ENCODE peak calls at places on chromosomes 6 and 20, in nine cellular contexts. C, O, L, R, H, S, D, K and A are unnamed samples.

GRCh38 chr6:40393641-40394040 is 193.5 kb downstream of the LRFN2 start:
- DNase-seq in S (no peak), K (no peak), O (no peak), D (no peak), L (no peak), H (no peak), C (no peak), R (no peak), A (no peak)

GRCh38 chr20:56974499-56975250 is 291.8 kb downstream of the BMP7 start:
- DNase-seq in O (peak), S (no peak), C (no peak), L (peak), R (peak), H (peak), K (no peak), D (no peak), A (peak)

GRCh38 chr6:157768863-157769551 is 54.0 kb upstream of the SNX9 start:
- DNase-seq in S (no peak), D (no peak), L (no peak), K (no peak), R (no peak), C (no peak), O (no peak), H (no peak), A (no peak)

GRCh38 chr6:122484760-122485159 is 13.2 kb upstream of the SERINC1 start:
- DNase-seq in K (no peak), R (no peak), S (no peak), D (no peak), H (no peak), L (no peak), C (no peak), O (no peak), A (no peak)

GRCh38 chr6:102333736-102334135 is 940.2 kb downstream of the GRIK2 start:
- DNase-seq in C (no peak), L (no peak), K (no peak), H (no peak), D (no peak), R (no peak), S (no peak), O (no peak), A (no peak)

GRCh38 chr6:3041606-3042005 is 26.7 kb upstream of the RIPK1 start:
- DNase-seq in S (no peak), L (no peak), D (no peak), O (no peak), C (no peak), R (no peak), H (no peak), K (no peak), A (no peak)

GRCh38 chr6:55443238-55444134 is 116.2 kb downstream of the GFRAL start:
- DNase-seq in R (no peak), C (no peak), K (no peak), H (no peak), S (no peak), L (no peak), O (no peak), D (no peak), A (no peak)

GRCh38 chr6:81892911-81893310 is 140.4 kb upstream of the TENT5A start:
- DNase-seq in R (no peak), O (no peak), K (no peak), D (no peak), S (no peak), H (no peak), L (no peak), C (no peak), A (no peak)

GRCh38 chr6:13911337-13911736 is 13.4 kb upstream of the RNF182 start:
- DNase-seq in D (no peak), O (no peak), R (no peak), L (no peak), H (no peak), C (no peak), S (no peak), K (no peak), A (no peak)

GRCh38 chr6:168734523-168734922 is 293.5 kb downstream of the SMOC2 start:
- DNase-seq in R (no peak), O (no peak), C (no peak), L (no peak), D (no peak), S (peak), K (no peak), H (no peak), A (no peak)

GRCh38 chr6:150692604-150693003 is 92.9 kb downstream of the PLEKHG1 start:
- DNase-seq in K (no peak), R (no peak), L (no peak), D (no peak), S (no peak), O (no peak), H (no peak), C (no peak), A (no peak)

GRCh38 chr6:79650943-79651342 is 19.8 kb downstream of the SH3BGRL2 start:
- DNase-seq in K (no peak), R (no peak), O (no peak), L (no peak), D (no peak), H (no peak), S (no peak), C (no peak), A (no peak)

GRCh38 chr6:17589402-17590116 is 10.5 kb upstream of the FAM8A1 start:
- DNase-seq in L (peak), H (no peak), D (peak), S (no peak), K (no peak), C (no peak), O (peak), R (no peak), A (no peak)

GRCh38 chr6:2797564-2798014 is 32.4 kb downstream of the WRNIP1 start:
- DNase-seq in O (peak), H (no peak), S (no peak), D (no peak), L (no peak), K (no peak), C (no peak), R (no peak), A (no peak)

GRCh38 chr6:44431118-44431725 is 43.7 kb downstream of the CDC5L start:
- DNase-seq in S (peak), D (peak), K (no peak), R (peak), O (peak), C (no peak), L (peak), H (peak), A (peak)

GRCh38 chr6:34520645-34521462 is 35.3 kb downstream of the SPDEF start:
- DNase-seq in R (no peak), L (no peak), D (no peak), C (no peak), S (no peak), O (no peak), K (peak), H (no peak), A (no peak)

GRCh38 chr20:19396466-19397081 is 184.1 kb downstream of the SLC24A3 start:
- DNase-seq in S (no peak), L (no peak), K (no peak), C (no peak), R (no peak), D (no peak), H (no peak), O (no peak), A (no peak)

GRCh38 chr20:597560-597959 is 12.5 kb downstream of the TCF15 start:
- DNase-seq in K (no peak), R (no peak), O (no peak), S (no peak), L (no peak), D (no peak), H (no peak), C (no peak), A (no peak)

GRCh38 chr20:3900187-3900604 is 11.0 kb downstream of the PANK2 start:
- DNase-seq in L (no peak), S (no peak), D (no peak), H (no peak), R (no peak), O (no peak), C (no peak), K (no peak), A (no peak)

GRCh38 chr6:38191418-38191817 is 371.9 kb downstream of the ZFAND3 start:
- DNase-seq in C (no peak), S (no peak), R (no peak), K (no peak), O (no peak), L (no peak), D (no peak), H (no peak), A (no peak)

GRCh38 chr6:83092756-83093399 is 25.4 kb downstream of the DOP1A start:
- DNase-seq in H (no peak), S (no peak), R (no peak), K (no peak), L (no peak), C (no peak), O (no peak), D (no peak), A (no peak)

GRCh38 chr6:15744824-15745402 is 82.1 kb upstream of the DTNBP1 start:
- DNase-seq in H (no peak), L (no peak), D (no peak), O (no peak), K (no peak), S (no peak), C (no peak), R (no peak), A (no peak)

GRCh38 chr20:5569021-5569420 is 181.2 kb upstream of the SHLD1 start:
- DNase-seq in R (peak), H (peak), K (peak), D (peak), L (no peak), C (peak), S (peak), O (peak), A (peak)